ENCODE peak calls at places on chromosomes 2 and 18, in four cellular contexts. W, H, E and I are unnamed samples.

GRCh38 chr2:190947711-190948251 is 66.2 kb downstream of the STAT1 start:
- DNase-seq in E (no peak), H (peak), W (no peak), I (peak)

GRCh38 chr18:32346667-32347066 is 124.0 kb downstream of the GAREM1 start:
- DNase-seq in E (no peak), W (no peak), H (peak), I (no peak)

GRCh38 chr2:133240505-133241230 is 327.6 kb downstream of the NCKAP5 start:
- DNase-seq in E (no peak), W (no peak), H (no peak), I (no peak)

GRCh38 chr2:157107877-157108276 is 149.6 kb upstream of the GALNT5 start:
- DNase-seq in E (no peak), W (peak), H (peak), I (no peak)

GRCh38 chr2:231708773-231709635 is 679 bp downstream of the PTMA start:
- DNase-seq in E (no peak), H (peak), W (peak), I (no peak)

GRCh38 chr2:24926602-24927252 is 6.7 kb upstream of the ADCY3 start:
- DNase-seq in E (peak), W (no peak), H (peak), I (no peak)

GRCh38 chr2:115200016-115200415 is 757.6 kb downstream of the DPP10 start:
- DNase-seq in H (no peak), W (no peak), E (no peak), I (no peak)

GRCh38 chr18:63320690-63321265 is 1.2 kb upstream of the BCL2 start:
- DNase-seq in W (peak), H (no peak), E (peak), I (no peak)

GRCh38 chr18:12843420-12844346 is 40.4 kb downstream of the PTPN2 start:
- DNase-seq in E (no peak), W (no peak), H (no peak), I (no peak)

GRCh38 chr2:196967126-196967525 is 40.6 kb upstream of the PGAP1 start:
- DNase-seq in W (peak), H (peak), E (no peak), I (no peak)